ENCODE peak calls at places on chromosomes 11 and 22, in four cellular contexts. W is foreskin fibroblast, I is retinal pigment epithelial cell, P is lung. X is an unnamed sample.

GRCh38 chr22:45949921-45950320 is 27.0 kb downstream of the WNT7B start:
- DNase-seq in W (no peak), I (no peak), P (no peak), X (no peak)

GRCh38 chr11:122074022-122074421 is 42.0 kb downstream of the BLID start:
- DNase-seq in W (no peak), I (no peak), P (no peak), X (no peak)

GRCh38 chr22:50274311-50274710 is 4.1 kb upstream of the MAPK11 start:
- DNase-seq in W (peak; percentile 78), I (no peak), P (no peak), X (no peak)

GRCh38 chr11:94128746-94129504 is at the start of gene PANX1:
- DNase-seq in W (peak; percentile 92), I (peak; percentile 35), P (peak; percentile 82), X (peak; percentile 35)

GRCh38 chr11:43504316-43504950 is 145.7 kb downstream of the TTC17 start:
- DNase-seq in W (peak; percentile 41), I (no peak), P (no peak), X (no peak)

GRCh38 chr22:46754110-46754799 is 8.2 kb upstream of the TBC1D22A start:
- DNase-seq in W (peak; percentile 99), I (peak; percentile 73), P (peak; percentile 95), X (peak; percentile 94)

GRCh38 chr22:25759825-25760231 is 17.8 kb downstream of the MYO18B start:
- DNase-seq in W (peak; percentile 94), I (peak; percentile 88), P (peak; percentile 37), X (no peak)

GRCh38 chr22:22380098-22381030 is 128.2 kb downstream of the ZNF280B start:
- DNase-seq in W (no peak), I (no peak), P (no peak), X (no peak)

GRCh38 chr11:61955031-61955415 is 4.9 kb downstream of the BEST1 start:
- DNase-seq in W (peak; percentile 95), I (no peak), P (peak; percentile 73), X (no peak)

GRCh38 chr11:126459691-126460404 is 104.4 kb downstream of the ST3GAL4 start:
- DNase-seq in W (peak; percentile 86), I (no peak), P (no peak), X (peak; percentile 39)

GRCh38 chr11:17528906-17529813 is 15.1 kb downstream of the USH1C start:
- DNase-seq in W (no peak), I (no peak), P (no peak), X (no peak)

GRCh38 chr22:36256474-36256873 is 3.5 kb downstream of the APOL1 start:
- DNase-seq in W (no peak), I (no peak), P (no peak), X (no peak)

GRCh38 chr22:36252754-36253522 is at the start of gene APOL1:
- DNase-seq in W (peak; percentile 35), I (no peak), P (peak; percentile 54), X (no peak)

GRCh38 chr22:36257948-36258674 is 5.2 kb downstream of the APOL1 start:
- DNase-seq in W (no peak), I (no peak), P (no peak), X (no peak)

GRCh38 chr22:36257308-36257707 is 4.4 kb downstream of the APOL1 start:
- DNase-seq in W (no peak), I (no peak), P (no peak), X (no peak)

DNA sequence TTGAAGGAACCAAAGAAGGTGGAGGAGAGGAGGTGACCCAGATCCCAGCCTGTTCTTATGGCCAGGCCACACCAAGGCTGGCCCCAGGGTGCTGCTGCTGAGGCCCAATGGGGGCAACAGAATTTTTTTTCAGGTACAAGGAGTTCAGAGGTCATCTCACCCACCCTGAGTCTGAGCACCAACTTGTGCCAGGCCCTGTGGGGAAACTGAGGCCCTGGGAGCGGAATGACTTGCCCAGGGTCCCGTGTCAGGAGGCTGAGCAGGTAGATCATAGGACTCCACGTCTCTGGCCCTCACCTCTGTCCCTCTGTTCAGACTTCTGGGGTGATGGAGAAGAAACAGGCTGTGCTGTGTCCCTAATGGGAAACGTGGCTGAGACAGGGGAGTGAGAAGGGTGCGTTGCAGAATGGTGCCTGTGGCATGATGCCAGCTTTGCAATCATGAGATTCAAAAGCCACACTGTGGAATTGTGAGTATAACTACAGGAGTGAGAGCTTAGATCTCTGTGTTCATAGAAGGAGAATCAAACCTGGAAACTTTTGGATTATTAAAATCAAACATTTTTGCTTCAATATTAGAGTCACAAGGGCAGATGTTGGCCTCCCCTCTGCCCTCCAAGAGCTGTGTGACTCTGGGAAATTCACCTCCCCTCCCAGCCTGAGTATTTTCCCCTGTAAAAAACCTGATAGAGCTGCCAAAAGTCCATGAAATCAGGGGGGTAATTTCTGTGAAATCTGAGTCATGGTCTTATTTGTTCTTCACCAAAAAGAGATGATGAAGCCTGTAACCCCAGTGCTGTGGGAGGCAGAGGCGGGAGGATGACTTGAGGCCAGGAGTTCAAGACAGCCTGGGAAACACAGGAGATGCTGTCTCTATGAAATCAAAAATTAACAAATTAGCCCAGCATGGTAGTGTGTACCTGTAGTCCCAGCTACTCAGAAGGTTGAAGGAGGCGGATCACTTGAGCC is 874 bp downstream of the APOL1 start:
- DNase-seq in W (peak; percentile 42), I (no peak), P (no peak), X (no peak)
- H3K4me3 ChIP-seq in W (no peak overlapping the region), I (no peak overlapping the region), P (peak overlapping the region; percentile 52), X (no peak overlapping the region)

DNA sequence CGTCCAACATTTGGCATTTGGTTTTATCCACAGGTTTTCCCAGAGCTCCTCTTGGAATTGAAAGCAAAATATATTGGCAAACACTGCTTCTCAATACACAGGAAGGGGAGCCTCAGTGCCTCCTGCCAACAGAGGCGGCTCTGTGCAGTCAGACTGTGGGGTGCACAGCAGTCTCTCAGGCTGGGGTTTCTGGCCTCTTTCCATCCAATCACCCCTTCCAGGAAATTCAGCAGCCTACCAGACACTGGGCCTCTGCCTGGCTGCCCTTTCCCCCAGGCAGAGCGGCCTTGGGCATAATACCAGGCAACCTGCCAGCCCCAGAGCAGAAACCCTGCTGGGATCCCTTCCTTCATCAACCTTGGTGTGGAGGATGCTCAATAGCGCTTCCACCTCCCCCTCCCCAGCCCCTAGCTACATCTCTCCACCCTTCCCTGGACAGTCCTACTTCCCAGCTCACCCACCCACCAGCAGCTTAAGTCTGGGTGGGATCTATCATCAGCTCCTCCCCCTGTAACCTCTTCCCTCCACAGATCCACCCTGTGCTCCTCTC is 17.8 kb upstream of the RAPSN start:
- DNase-seq in W (peak; percentile 49), I (no peak), P (no peak), X (no peak)
- TF ChIP-seq CTCF in W (no peak), I (no peak), P (no peak), X (no peak)

GRCh38 chr11:46916251-46916650 is 2.1 kb downstream of the LRP4 start:
- DNase-seq in W (no peak), I (no peak), P (no peak), X (no peak)
- H3K4me3 ChIP-seq in W (peak overlapping the region; percentile 51), I (peak overlapping the region; percentile 60), P (no peak overlapping the region), X (peak overlapping the region; percentile 79)

GRCh38 chr11:68584097-68584496 is 100.2 kb upstream of the GAL start:
- DNase-seq in W (peak; percentile 16), I (no peak), P (peak; percentile 33), X (peak; percentile 19)
- TF ChIP-seq CTCF in W (peak; percentile 50), I (peak; percentile 69), P (peak; percentile 30), X (peak; percentile 77)

GRCh38 chr22:43812149-43812842 is at the start of gene EFCAB6:
- DNase-seq in W (peak; percentile 96), I (peak; percentile 77), P (peak; percentile 93), X (peak; percentile 82)

GRCh38 chr22:43814264-43814663 is 2.2 kb upstream of the EFCAB6 start:
- DNase-seq in W (no peak), I (no peak), P (no peak), X (no peak)

GRCh38 chr22:43811777-43812148 is 342 bp downstream of the EFCAB6 start:
- DNase-seq in W (peak; percentile 55), I (no peak), P (no peak), X (no peak)

GRCh38 chr22:43817402-43817801 is 5.3 kb upstream of the EFCAB6 start:
- DNase-seq in W (no peak), I (no peak), P (no peak), X (no peak)

GRCh38 chr22:43812890-43813289 is 785 bp upstream of the EFCAB6 start:
- DNase-seq in W (no peak), I (no peak), P (no peak), X (no peak)
- H3K4me3 ChIP-seq in W (peak overlapping the region; percentile 79), I (peak overlapping the region; percentile 81), P (peak overlapping the region; percentile 95), X (peak overlapping the region; percentile 87)

GRCh38 chr11:58902881-58903280 is 36.4 kb upstream of the GLYATL1 start:
- DNase-seq in W (no peak), I (no peak), P (no peak), X (no peak)

GRCh38 chr11:58907780-58908179 is 31.5 kb upstream of the GLYATL1 start:
- DNase-seq in W (no peak), I (no peak), P (no peak), X (no peak)

GRCh38 chr11:58900479-58901420 is 38.5 kb upstream of the GLYATL1 start:
- DNase-seq in W (peak; percentile 78), I (peak; percentile 68), P (peak; percentile 74), X (no peak)

GRCh38 chr11:58905716-58906547 is 33.4 kb upstream of the GLYATL1 start:
- DNase-seq in W (peak; percentile 93), I (peak; percentile 62), P (no peak), X (peak; percentile 84)

GRCh38 chr11:58905141-58905715 is 34.1 kb upstream of the GLYATL1 start:
- DNase-seq in W (peak; percentile 89), I (no peak), P (no peak), X (no peak)
- TF ChIP-seq CTCF in W (peak; percentile 21), I (peak; percentile 11), P (no peak), X (no peak)

DNA sequence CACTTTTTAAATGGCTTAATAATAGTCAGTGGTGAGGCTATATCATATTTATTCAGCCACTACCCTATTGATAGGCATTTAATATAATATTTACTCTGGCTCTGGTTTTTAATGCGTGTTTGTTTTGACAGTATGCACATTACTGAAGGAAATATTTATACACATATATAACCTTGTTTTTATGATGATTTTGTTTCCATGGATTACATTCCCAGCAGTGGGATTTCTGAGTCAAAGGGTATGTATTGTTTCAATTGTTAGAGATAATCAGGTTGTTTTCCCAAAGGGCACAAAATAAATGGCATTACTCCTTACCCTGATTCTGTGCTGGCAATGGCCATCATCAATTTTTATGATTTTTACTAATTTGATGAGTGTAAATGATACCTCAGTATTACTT is 105.9 kb downstream of the UVRAG start:
- DNase-seq in W (no peak), I (no peak), P (no peak), X (no peak)
- H3K4me3 ChIP-seq in W (no peak overlapping the region), I (no peak overlapping the region), P (no peak overlapping the region), X (no peak overlapping the region)

DNA sequence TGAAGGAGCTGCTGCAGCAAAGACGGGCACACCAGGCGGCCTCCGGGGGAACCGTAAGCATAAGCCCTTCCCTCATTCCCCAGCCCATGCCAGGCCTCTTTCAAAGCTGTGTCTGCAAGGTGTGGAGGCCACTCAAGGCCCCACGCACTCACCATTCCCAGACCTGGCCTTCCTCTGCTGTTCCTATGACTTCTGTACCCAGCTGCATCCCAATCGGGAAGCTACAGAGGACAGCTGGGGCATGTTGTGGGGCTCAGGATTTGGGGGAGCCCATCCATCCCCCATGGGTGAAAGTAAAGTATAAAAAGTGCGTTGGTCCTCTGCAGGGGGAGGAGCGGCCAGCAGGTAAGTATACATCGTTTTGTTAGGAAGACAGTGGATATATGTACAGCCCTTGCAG is 2.2 kb downstream of the POU2AF3 start:
- DNase-seq in W (no peak), I (no peak), P (no peak), X (no peak)
- TF ChIP-seq CTCF in W (no peak), I (no peak), P (no peak), X (no peak)

GRCh38 chr22:36409067-36409466 is 21.3 kb upstream of the MYH9 start:
- DNase-seq in W (no peak), I (no peak), P (no peak), X (no peak)
- H3K4me3 ChIP-seq in W (no peak overlapping the region), I (no peak overlapping the region), P (no peak overlapping the region), X (no peak overlapping the region)